ENCODE peak calls at places on chromosome 22, in ten cellular contexts. U, O, P, F, Z, H, T, I, V and J are unnamed samples.
A peak's percentile ranks its signal among the peaks of the same experiment; 100 is the strongest.

GRCh38 chr22:26139320-26139719 is 29.9 kb upstream of the SEZ6L start:
- DNase-seq in U (no peak), O (no peak), P (no peak), F (no peak), Z (no peak), H (no peak), T (no peak), I (no peak), V (no peak), J (no peak)

GRCh38 chr22:42768385-42769035 is 47.8 kb upstream of the A4GALT start:
- DNase-seq in U (no peak), O (no peak), P (no peak), F (no peak), Z (no peak), H (no peak), T (no peak), I (no peak), V (no peak), J (no peak)

GRCh38 chr22:37259540-37260029 is 15.5 kb upstream of the RAC2 start:
- DNase-seq in U (no peak), O (no peak), P (peak; percentile 82), F (peak; percentile 62), Z (peak; percentile 65), H (no peak), T (no peak), I (peak; percentile 53), V (no peak), J (no peak)

GRCh38 chr22:22753526-22754267 is 109.3 kb downstream of the GGTLC2 start:
- DNase-seq in U (no peak), O (no peak), P (peak; percentile 95), F (peak; percentile 83), Z (peak; percentile 55), H (peak; percentile 87), T (peak; percentile 91), I (peak; percentile 37), V (no peak), J (peak; percentile 69)

GRCh38 chr22:23913306-23913660 is 19.1 kb downstream of the MIF start:
- DNase-seq in U (no peak), O (peak; percentile 51), P (no peak), F (no peak), Z (no peak), H (peak; percentile 58), T (no peak), I (no peak), V (no peak), J (no peak)

GRCh38 chr22:24417901-24418641 is 9.3 kb upstream of the ADORA2A start:
- DNase-seq in U (no peak), O (no peak), P (no peak), F (no peak), Z (peak; percentile 69), H (no peak), T (no peak), I (no peak), V (no peak), J (no peak)

GRCh38 chr22:35064664-35065063 is 1.3 kb upstream of the ISX start:
- DNase-seq in U (no peak), O (no peak), P (no peak), F (no peak), Z (no peak), H (peak; percentile 57), T (no peak), I (no peak), V (no peak), J (no peak)

GRCh38 chr22:50363411-50364194 is 20.5 kb downstream of the PPP6R2 start:
- DNase-seq in U (no peak), O (no peak), P (no peak), F (no peak), Z (no peak), H (no peak), T (no peak), I (no peak), V (no peak), J (no peak)

DNA sequence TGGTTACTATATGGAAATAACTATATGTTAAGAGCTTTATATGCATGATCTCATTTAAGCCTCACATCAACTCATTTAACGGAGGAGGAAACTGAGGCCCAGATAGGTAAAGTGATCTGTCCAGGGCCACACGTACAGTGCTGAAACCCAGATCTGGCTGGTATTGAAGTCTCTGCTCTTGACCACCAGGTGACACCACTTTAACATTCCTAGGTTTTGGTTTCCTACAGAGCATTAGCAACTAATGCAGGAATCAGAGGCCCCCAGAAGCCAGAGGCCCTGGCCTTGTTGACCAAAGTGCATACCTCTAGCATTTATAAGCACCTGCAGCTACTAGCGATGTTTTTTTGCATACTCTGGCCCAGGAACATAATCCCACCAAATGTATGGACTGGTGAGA is 12.9 kb upstream of the LIMK2 start:
- DNase-seq in U (no peak), O (no peak), P (peak; percentile 59), F (no peak), Z (no peak), H (no peak), T (no peak), I (no peak), V (no peak), J (no peak)
- TF ChIP-seq CTCF in U (no peak), O (peak; percentile 33), P (peak; percentile 65), F (no peak), Z (no peak), H (no peak), T (no peak), I (no peak), V (no peak), J (peak; percentile 10)

GRCh38 chr22:30650508-30651116 is 15.0 kb downstream of the SLC35E4 start:
- DNase-seq in U (no peak), O (no peak), P (no peak), F (no peak), Z (no peak), H (no peak), T (no peak), I (no peak), V (no peak), J (no peak)

GRCh38 chr22:30647536-30647935 is 12.0 kb downstream of the SLC35E4 start:
- DNase-seq in U (no peak), O (no peak), P (no peak), F (no peak), Z (no peak), H (no peak), T (no peak), I (no peak), V (no peak), J (no peak)

GRCh38 chr22:30646518-30647160 is 11.1 kb downstream of the SLC35E4 start:
- DNase-seq in U (no peak), O (no peak), P (peak; percentile 31), F (no peak), Z (no peak), H (no peak), T (no peak), I (no peak), V (no peak), J (no peak)

GRCh38 chr22:30648825-30649224 is 13.2 kb downstream of the SLC35E4 start:
- DNase-seq in U (no peak), O (no peak), P (no peak), F (no peak), Z (no peak), H (no peak), T (no peak), I (no peak), V (no peak), J (no peak)

DNA sequence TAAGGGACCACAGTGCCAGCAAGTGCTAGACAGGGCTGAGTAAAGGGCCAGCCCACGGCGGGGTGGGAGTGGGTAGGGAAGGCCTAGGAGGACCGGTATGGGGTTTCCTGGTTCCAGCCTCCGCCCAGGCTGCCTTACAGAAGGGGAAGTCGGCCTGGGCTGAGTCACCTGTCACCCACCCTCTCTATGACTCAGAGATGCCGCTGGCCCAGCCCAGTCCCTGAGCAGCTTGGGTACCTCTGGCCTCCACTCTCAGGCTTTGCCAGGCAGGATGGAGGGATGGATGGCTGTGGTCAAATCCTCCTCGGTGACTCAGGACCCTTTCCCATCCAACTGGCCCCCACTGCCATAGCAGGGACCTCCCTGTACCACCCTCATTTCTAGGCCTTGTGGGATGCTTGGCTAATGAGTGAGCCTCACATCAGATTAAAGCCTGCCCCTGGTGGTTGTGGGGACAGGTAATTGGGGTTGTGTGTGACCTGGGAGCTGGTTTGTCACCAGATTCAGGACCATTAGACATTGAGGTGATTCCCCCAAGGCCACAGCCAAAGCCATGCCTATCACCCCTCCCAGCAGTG is 13.9 kb downstream of the SLC35E4 start:
- DNase-seq in U (peak; percentile 85), O (no peak), P (peak; percentile 73), F (no peak), Z (peak; percentile 88), H (peak; percentile 86), T (peak; percentile 89), I (peak; percentile 77), V (peak; percentile 68), J (peak; percentile 95)
- TF ChIP-seq CTCF in U (no peak), O (no peak), P (peak; percentile 33), F (no peak), Z (peak; percentile 18), H (no peak), T (peak; percentile 16), I (no peak), V (no peak), J (peak; percentile 30)

GRCh38 chr22:36227806-36228205 is 11.5 kb downstream of the APOL2 start:
- DNase-seq in U (no peak), O (no peak), P (no peak), F (no peak), Z (no peak), H (no peak), T (no peak), I (no peak), V (no peak), J (no peak)
- TF ChIP-seq CTCF in U (no peak), O (no peak), P (no peak), F (no peak), Z (no peak), H (no peak), T (no peak), I (no peak), V (no peak), J (no peak)

GRCh38 chr22:40518840-40519239 is 117.7 kb downstream of the MRTFA start:
- DNase-seq in U (no peak), O (no peak), P (no peak), F (no peak), Z (no peak), H (no peak), T (no peak), I (no peak), V (no peak), J (no peak)

GRCh38 chr22:40519948-40520331 is 116.6 kb downstream of the MRTFA start:
- DNase-seq in U (no peak), O (no peak), P (no peak), F (no peak), Z (no peak), H (no peak), T (no peak), I (no peak), V (no peak), J (no peak)

GRCh38 chr22:40519284-40519947 is 117.1 kb downstream of the MRTFA start:
- DNase-seq in U (no peak), O (no peak), P (no peak), F (no peak), Z (no peak), H (peak; percentile 67), T (no peak), I (no peak), V (no peak), J (no peak)

GRCh38 chr22:40520562-40520961 is 116.0 kb downstream of the MRTFA start:
- DNase-seq in U (no peak), O (no peak), P (no peak), F (no peak), Z (no peak), H (no peak), T (no peak), I (no peak), V (no peak), J (no peak)

DNA sequence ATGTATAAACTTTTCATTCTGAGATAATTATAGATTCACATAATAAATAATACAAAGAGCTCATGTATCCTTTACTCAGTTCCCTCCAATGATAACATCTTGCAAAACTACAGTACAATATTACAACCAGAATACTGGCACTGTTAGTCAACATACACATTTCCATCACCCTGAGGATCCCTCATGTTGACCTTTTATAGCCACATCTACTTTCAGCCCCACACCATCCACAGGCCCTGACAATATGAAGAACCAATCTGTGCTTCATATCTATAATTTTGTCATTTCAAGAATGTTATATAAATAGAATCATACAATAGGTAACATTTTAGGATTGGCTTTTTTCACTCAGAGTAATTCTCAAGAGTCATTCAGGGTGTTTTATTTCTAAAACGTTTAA is 115.5 kb downstream of the MRTFA start:
- DNase-seq in U (no peak), O (no peak), P (no peak), F (no peak), Z (no peak), H (no peak), T (no peak), I (no peak), V (no peak), J (no peak)
- TF ChIP-seq CTCF in U (no peak), O (no peak), P (no peak), F (no peak), Z (no peak), H (no peak), T (no peak), I (no peak), V (no peak), J (no peak)